ENCODE peak calls at places on chromosomes 13 and 19, in six cellular contexts. V, M, Y, G, Z and I are unnamed samples.
A peak's percentile ranks its signal among the peaks of the same experiment; 100 is the strongest.

GRCh38 chr13:73984201-73984600 is 150.0 kb downstream of the KLF12 start:
- ATAC-seq in M (no peak), Z (no peak), V (no peak), G (no peak), Y (no peak), I (no peak)

GRCh38 chr13:98543380-98544104 is 33.4 kb downstream of the STK24 start:
- ATAC-seq in G (peak; percentile 70), Z (no peak), M (no peak), Y (no peak), V (no peak), I (peak; percentile 16)

GRCh38 chr13:51502206-51502651 is 49.4 kb upstream of the INTS6 start:
- ATAC-seq in V (no peak), Z (no peak), Y (no peak), G (peak; percentile 96), M (no peak), I (no peak)

GRCh38 chr13:22828081-22828480 is 352.7 kb upstream of the SGCG start:
- ATAC-seq in G (peak; percentile 99), M (no peak), Y (peak; percentile 63), Z (no peak), V (peak; percentile 63), I (no peak)

GRCh38 chr13:28622286-28622685 is 36.6 kb upstream of the POMP start:
- ATAC-seq in Y (no peak), M (no peak), V (no peak), Z (no peak), G (no peak), I (peak; percentile 66)

GRCh38 chr13:22040810-22041364 is 370.0 kb downstream of the FGF9 start:
- ATAC-seq in G (no peak), V (no peak), M (no peak), Z (peak; percentile 77), Y (no peak), I (no peak)

GRCh38 chr13:109883181-109884180 is 97.1 kb upstream of the IRS2 start:
- ATAC-seq in M (no peak), V (no peak), G (no peak), Y (no peak), Z (no peak), I (no peak)

GRCh38 chr13:98824376-98825160 is 72.1 kb upstream of the SLC15A1 start:
- ATAC-seq in M (no peak), Z (no peak), V (no peak), Y (no peak), G (no peak), I (no peak)

GRCh38 chr13:28741080-28741479 is 22.3 kb upstream of the SLC46A3 start:
- ATAC-seq in V (no peak), Z (no peak), Y (no peak), G (peak; percentile 75), M (no peak), I (no peak)

GRCh38 chr13:105990256-105990958 is 545.1 kb downstream of the EFNB2 start:
- ATAC-seq in M (no peak), V (no peak), Y (no peak), G (no peak), Z (no peak), I (no peak)

GRCh38 chr19:16095071-16095571 is 16.6 kb upstream of the RAB8A start:
- ATAC-seq in M (no peak), V (no peak), Z (no peak), G (peak; percentile 15), Y (no peak), I (peak; percentile 13)

GRCh38 chr19:44764975-44765948 is 12.4 kb upstream of the CBLC start:
- ATAC-seq in V (no peak), Y (peak; percentile 61), M (no peak), Z (no peak), G (no peak), I (no peak)

GRCh38 chr13:68719815-68720214 is 1387.8 kb upstream of the ATXN8OS start:
- ATAC-seq in Z (no peak), M (no peak), Y (no peak), G (no peak), V (no peak), I (no peak)

GRCh38 chr19:2722541-2723344 is 1.6 kb upstream of the DIRAS1 start:
- ATAC-seq in G (no peak), V (peak; percentile 81), Z (peak; percentile 60), M (peak; percentile 79), Y (peak; percentile 14), I (peak; percentile 90)

GRCh38 chr19:29308977-29309520 is 96.1 kb upstream of the UQCRFS1 start:
- ATAC-seq in Z (no peak), G (no peak), Y (no peak), M (no peak), V (no peak), I (no peak)

GRCh38 chr13:99604636-99605035 is 103.4 kb downstream of the TM9SF2 start:
- ATAC-seq in M (no peak), Z (no peak), G (no peak), V (no peak), Y (no peak), I (no peak)

GRCh38 chr13:106507560-106508274 is 27.7 kb downstream of the EFNB2 start:
- ATAC-seq in V (peak; percentile 54), M (no peak), G (peak; percentile 86), Y (no peak), Z (peak; percentile 79), I (peak; percentile 51)

GRCh38 chr13:75558130-75558840 is 8.7 kb downstream of the UCHL3 start:
- ATAC-seq in M (no peak), Y (no peak), Z (no peak), V (no peak), G (no peak), I (no peak)
- TF ChIP-seq POLR2AphosphoS5 in M (no peak), Y (no peak), Z (no peak), V (no peak), G (no peak), I (no peak)

GRCh38 chr19:51370230-51370629 is 1.4 kb upstream of the CLDND2 start:
- ATAC-seq in Z (no peak), M (no peak), Y (no peak), G (no peak), V (no peak), I (no peak)

GRCh38 chr19:51375504-51376221 is 3.2 kb upstream of the NKG7 start:
- ATAC-seq in Z (no peak), G (peak; percentile 70), Y (peak; percentile 51), V (no peak), M (no peak), I (no peak)

GRCh38 chr19:51371186-51371690 is 1.2 kb downstream of the NKG7 start:
- ATAC-seq in V (no peak), Y (no peak), Z (no peak), M (no peak), G (no peak), I (no peak)

GRCh38 chr19:51372021-51372648 is 319 bp downstream of the NKG7 start:
- ATAC-seq in M (no peak), V (no peak), Z (no peak), G (no peak), Y (no peak), I (no peak)

GRCh38 chr19:51372649-51373504 is at the start of gene NKG7:
- ATAC-seq in G (peak; percentile 67), M (no peak), Y (no peak), V (no peak), Z (no peak), I (no peak)
- TF ChIP-seq POLR2AphosphoS5 in G (peak; percentile 32), M (no peak), Y (no peak), V (no peak), Z (no peak), I (no peak)

GRCh38 chr19:48992571-48993174 is 436 bp downstream of the GYS1 start:
- ATAC-seq in M (peak; percentile 4), Y (peak; percentile 26), Z (peak; percentile 4), V (peak; percentile 2), G (peak; percentile 23), I (peak; percentile 0)

GRCh38 chr19:48993175-48994034 is at the start of the genes GYS1 and RUVBL2:
- ATAC-seq in Y (peak; percentile 90), V (peak; percentile 91), G (peak; percentile 96), M (peak; percentile 97), Z (peak; percentile 95), I (peak; percentile 96)

GRCh38 chr19:48991011-48991609 is 2.0 kb downstream of the GYS1 start:
- ATAC-seq in V (no peak), G (no peak), M (no peak), Y (no peak), Z (no peak), I (no peak)

GRCh38 chr19:48990400-48990799 is 2.7 kb downstream of the GYS1 start:
- ATAC-seq in Z (no peak), V (no peak), M (no peak), Y (no peak), G (no peak), I (no peak)

GRCh38 chr19:48991823-48992570 is 1.1 kb downstream of the GYS1 start:
- ATAC-seq in Y (peak; percentile 19), M (peak; percentile 37), Z (peak; percentile 21), V (peak; percentile 41), G (peak; percentile 2), I (peak; percentile 44)
- TF ChIP-seq POLR2AphosphoS5 in Y (no peak), M (no peak), Z (no peak), V (peak; percentile 51), G (no peak), I (peak; percentile 92)

GRCh38 chr19:10256551-10256950 is 4.5 kb downstream of the MRPL4 start:
- ATAC-seq in Z (no peak), Y (no peak), G (no peak), V (no peak), M (no peak), I (no peak)

GRCh38 chr19:10256970-10257615 is 5.1 kb downstream of the MRPL4 start:
- ATAC-seq in Y (no peak), Z (no peak), G (no peak), V (no peak), M (no peak), I (no peak)

GRCh38 chr19:10252707-10253106 is 693 bp downstream of the MRPL4 start:
- ATAC-seq in G (no peak), V (no peak), Z (no peak), M (no peak), Y (no peak), I (no peak)

GRCh38 chr19:10254244-10254643 is 2.2 kb downstream of the MRPL4 start:
- ATAC-seq in V (no peak), M (no peak), Y (no peak), G (no peak), Z (no peak), I (no peak)

DNA sequence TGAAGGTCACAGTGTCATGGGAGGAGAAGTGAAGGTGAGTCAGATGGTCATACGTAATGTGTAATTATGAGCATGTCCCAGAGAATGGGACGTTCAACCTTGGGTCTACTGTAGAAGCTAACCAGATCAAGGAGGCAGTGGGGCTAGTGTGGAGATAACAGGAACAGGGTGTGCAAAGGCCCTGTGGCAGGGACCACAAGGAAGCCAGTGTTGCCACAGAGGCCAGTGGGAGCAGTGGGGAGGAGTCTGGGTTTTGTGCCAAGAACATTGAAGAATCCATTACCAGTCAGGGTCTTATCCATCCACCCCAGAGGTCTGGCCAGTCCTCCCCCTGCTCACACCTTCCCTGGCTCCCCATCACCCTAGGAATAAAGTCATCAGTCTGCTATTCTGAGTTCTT is 3.3 kb downstream of the MRPL4 start:
- ATAC-seq in Y (no peak), V (no peak), M (no peak), Z (no peak), G (no peak), I (no peak)
- TF ChIP-seq POLR2AphosphoS5 in Y (no peak), V (no peak), M (no peak), Z (no peak), G (no peak), I (no peak)